ENCODE peak calls at places on chromosomes 16 and 17, in ten cellular contexts. L is iPS DF 19.7; Z is bronchial epithelial cell; X is AG10803; R is esophagus squamous epithelium; S is activated CD8-positive, alpha-beta memory T cell treated with anti-CD3 and anti-CD28 coated beads, Interleukin-2, amount 50 U/mL, for 4 hours; W is stimulated activated CD4-positive, alpha-beta T cell treated with anti-CD3 and anti-CD28 coated beads, Interleukin-2, amount 100 ng/mL, for 48 hours; G is activated T-cell treated with anti-CD3 and anti-CD28 coated beads, Interleukin-2, amount 50 U/mL, for 1 hour; I is dermis microvascular lymphatic vessel endothelial cell; K is prostate gland. V is an unnamed sample.

GRCh38 chr16:87207965-87208364 is 109.2 kb downstream of the C16orf95 start:
- DNase-seq in I (no peak), Z (no peak), S (no peak), L (no peak), G (no peak), X (peak; percentile 70), K (no peak), W (no peak), R (no peak), V (no peak)

GRCh38 chr16:87658564-87659225 is 56.4 kb downstream of the JPH3 start:
- DNase-seq in S (no peak), X (no peak), W (no peak), G (no peak), R (no peak), I (no peak), Z (no peak), L (no peak), K (no peak), V (no peak)

GRCh38 chr17:73691321-73691766 is 47.1 kb upstream of the SDK2 start:
- DNase-seq in K (no peak), X (no peak), R (no peak), L (no peak), G (no peak), S (no peak), Z (no peak), W (no peak), I (no peak), V (no peak)

GRCh38 chr16:29974291-29975133 is 844 bp downstream of the TAOK2 start:
- DNase-seq in Z (no peak), W (no peak), G (peak; percentile 32), R (no peak), S (no peak), L (no peak), I (peak; percentile 93), X (no peak), K (no peak), V (no peak)

GRCh38 chr16:53816211-53816610 is 112.3 kb downstream of the FTO start:
- DNase-seq in G (no peak), S (no peak), X (peak; percentile 51), K (no peak), W (no peak), I (no peak), Z (no peak), R (no peak), L (no peak), V (no peak)

GRCh38 chr16:50093607-50094570 is 28.1 kb downstream of the HEATR3 start:
- DNase-seq in W (no peak), Z (no peak), K (peak; percentile 11), S (no peak), X (peak; percentile 45), G (no peak), R (peak; percentile 20), L (no peak), I (peak; percentile 89), V (no peak)

GRCh38 chr16:73531021-73531420 is 483.1 kb upstream of the ZFHX3 start:
- DNase-seq in W (no peak), X (no peak), Z (no peak), L (no peak), G (no peak), K (no peak), S (no peak), I (no peak), R (no peak), V (no peak)

GRCh38 chr17:38544839-38545209 is 60.9 kb downstream of the SRCIN1 start:
- DNase-seq in K (no peak), X (no peak), W (no peak), R (no peak), Z (no peak), S (no peak), G (no peak), I (no peak), L (no peak), V (no peak)

GRCh38 chr16:10252155-10252554 is 69.9 kb upstream of the GRIN2A start:
- DNase-seq in L (no peak), Z (no peak), K (no peak), R (no peak), X (no peak), G (no peak), S (no peak), W (no peak), I (no peak), V (no peak)

GRCh38 chr16:84379731-84380369 is 11.5 kb downstream of the ATP2C2 start:
- DNase-seq in G (no peak), Z (peak; percentile 57), I (no peak), L (no peak), W (no peak), K (no peak), X (no peak), R (no peak), S (no peak), V (no peak)

GRCh38 chr16:80231118-80231515 is 309.7 kb upstream of the DYNLRB2 start:
- DNase-seq in K (peak; percentile 5), S (no peak), R (no peak), L (no peak), I (no peak), G (no peak), Z (peak; percentile 72), W (no peak), X (peak; percentile 70), V (no peak)

GRCh38 chr16:56969769-56970168 is 8.0 kb downstream of the CETP start:
- DNase-seq in I (no peak), Z (no peak), L (no peak), X (no peak), G (no peak), S (no peak), R (no peak), W (no peak), K (no peak), V (no peak)

GRCh38 chr16:28259091-28259780 is 33.1 kb upstream of the SBK1 start:
- DNase-seq in K (no peak), I (no peak), S (no peak), Z (no peak), R (no peak), L (no peak), W (no peak), G (no peak), X (no peak), V (no peak)

GRCh38 chr17:80032614-80033171 is 3.0 kb downstream of the TBC1D16 start:
- DNase-seq in L (no peak), K (no peak), X (no peak), W (no peak), R (no peak), Z (no peak), S (no peak), I (no peak), G (no peak), V (no peak)

V was measured in SIG-M5.